ENCODE peak calls at places on chromosomes 6 and 20, in seven cellular contexts. L, G, P, D, T, X and E are unnamed samples.

GRCh38 chr6:52352239-52353008 is 9.5 kb upstream of the PAQR8 start:
- DNase-seq in T (no peak), P (no peak), D (peak; percentile 92), L (peak; percentile 78), G (no peak), X (no peak), E (peak; percentile 91)

GRCh38 chr6:136401749-136402148 is 112.1 kb upstream of the BCLAF1 start:
- DNase-seq in L (no peak), X (no peak), G (no peak), T (no peak), P (no peak), D (peak; percentile 55), E (peak; percentile 38)

GRCh38 chr20:26243731-26244130 is 547.1 kb upstream of the ZNF337 start:
- DNase-seq in G (no peak), D (no peak), T (no peak), P (no peak), X (no peak), L (no peak), E (no peak)

GRCh38 chr20:33878583-33878982 is 67.4 kb downstream of the CHMP4B start:
- DNase-seq in G (no peak), D (no peak), X (no peak), T (no peak), P (no peak), L (no peak), E (no peak)

GRCh38 chr6:135902756-135903331 is 51.3 kb downstream of the PDE7B start:
- DNase-seq in T (no peak), L (no peak), X (no peak), D (no peak), P (no peak), G (no peak), E (peak; percentile 65)

GRCh38 chr6:118844915-118845314 is 49.0 kb upstream of the ASF1A start:
- DNase-seq in T (no peak), X (no peak), G (no peak), D (no peak), P (no peak), L (no peak), E (no peak)

GRCh38 chr6:25960689-25961088 is 1.9 kb upstream of the TRIM38 start:
- DNase-seq in X (peak; percentile 50), T (no peak), G (no peak), D (no peak), L (no peak), P (no peak), E (no peak)

GRCh38 chr20:49729780-49730179 is 16.1 kb upstream of the B4GALT5 start:
- DNase-seq in G (no peak), X (no peak), T (no peak), P (no peak), L (peak; percentile 26), D (no peak), E (peak; percentile 52)

GRCh38 chr20:50588034-50588736 is 78.0 kb downstream of the PTPN1 start:
- DNase-seq in T (peak; percentile 71), G (peak; percentile 59), L (peak; percentile 90), X (peak; percentile 88), D (peak; percentile 62), P (peak; percentile 78), E (peak; percentile 57)

GRCh38 chr20:36153754-36154695 is 515 bp upstream of the EPB41L1 start:
- DNase-seq in D (peak; percentile 58), P (peak; percentile 88), T (peak; percentile 93), L (peak; percentile 82), G (no peak), X (peak; percentile 36), E (peak; percentile 54)

GRCh38 chr20:38674178-38675133 is 49.8 kb upstream of the SLC32A1 start:
- DNase-seq in G (peak; percentile 24), X (peak; percentile 60), P (peak; percentile 95), T (no peak), L (peak; percentile 47), D (peak; percentile 40), E (peak; percentile 60)

GRCh38 chr6:98039443-98039842 is 756.4 kb upstream of the MMS22L start:
- DNase-seq in L (no peak), X (no peak), D (no peak), P (no peak), G (no peak), T (no peak), E (no peak)

GRCh38 chr6:101851911-101852310 is 458.4 kb downstream of the GRIK2 start:
- DNase-seq in D (no peak), P (no peak), T (no peak), G (no peak), X (no peak), L (no peak), E (peak; percentile 57)

GRCh38 chr20:53621482-53622246 is 28.0 kb upstream of the ZNF217 start:
- DNase-seq in T (peak; percentile 35), G (no peak), X (no peak), P (no peak), L (no peak), D (peak; percentile 59), E (peak; percentile 87)

GRCh38 chr6:90294008-90294511 is 2.6 kb downstream of the BACH2 start:
- DNase-seq in L (no peak), T (no peak), X (no peak), P (no peak), G (no peak), D (no peak), E (no peak)

GRCh38 chr20:2756056-2756611 is 44.3 kb downstream of the CPXM1 start:
- DNase-seq in X (no peak), L (peak; percentile 80), T (no peak), G (no peak), D (peak; percentile 46), P (peak; percentile 71), E (peak; percentile 45)

GRCh38 chr20:41174373-41174772 is 37.0 kb downstream of the PLCG1 start:
- DNase-seq in P (no peak), G (no peak), X (no peak), T (no peak), D (no peak), L (no peak), E (no peak)

GRCh38 chr6:136753624-136754023 is 38.7 kb downstream of the MAP3K5 start:
- DNase-seq in P (no peak), D (no peak), X (peak; percentile 55), T (no peak), G (peak; percentile 84), L (no peak), E (no peak)

GRCh38 chr6:49088631-49089030 is 374.4 kb downstream of the MMUT start:
- DNase-seq in P (no peak), T (no peak), X (no peak), G (no peak), D (no peak), L (no peak), E (no peak)

GRCh38 chr20:3922983-3923339 is 33.8 kb downstream of the PANK2 start:
- DNase-seq in T (no peak), X (no peak), L (no peak), D (no peak), P (no peak), G (no peak), E (no peak)

GRCh38 chr6:13217206-13217905 is 111.0 kb downstream of the TBC1D7 start:
- DNase-seq in G (no peak), X (no peak), T (no peak), P (no peak), D (peak; percentile 20), L (no peak), E (peak; percentile 67)

GRCh38 chr20:33299111-33299603 is 16.1 kb downstream of the BPIFB1 start:
- DNase-seq in D (peak; percentile 23), X (peak; percentile 87), P (peak; percentile 89), T (peak; percentile 52), L (peak; percentile 78), G (peak; percentile 63), E (peak; percentile 26)

GRCh38 chr6:16345449-16346330 is 107.3 kb downstream of the GMPR start:
- DNase-seq in D (peak; percentile 88), T (no peak), L (peak; percentile 70), G (no peak), X (no peak), P (no peak), E (peak; percentile 79)

GRCh38 chr20:11261533-11262000 is 587.8 kb upstream of the JAG1 start:
- DNase-seq in G (no peak), P (no peak), T (no peak), D (peak; percentile 97), X (no peak), L (peak; percentile 50), E (peak; percentile 93)

GRCh38 chr6:167244991-167245390 is 46.1 kb upstream of the UNC93A start:
- DNase-seq in X (no peak), G (no peak), D (no peak), P (no peak), L (no peak), T (no peak), E (no peak)

GRCh38 chr20:57909763-57910331 is 200.0 kb upstream of the PMEPA1 start:
- DNase-seq in P (no peak), L (no peak), T (no peak), G (no peak), D (no peak), X (no peak), E (no peak)

GRCh38 chr20:53642196-53643030 is 48.8 kb upstream of the ZNF217 start:
- DNase-seq in X (peak; percentile 45), G (peak; percentile 49), D (peak; percentile 76), T (no peak), P (peak; percentile 14), L (no peak), E (peak; percentile 74)

GRCh38 chr6:157225575-157225995 is 97.7 kb downstream of the TMEM242 start:
- DNase-seq in L (no peak), D (no peak), X (no peak), P (no peak), T (no peak), G (no peak), E (no peak)

GRCh38 chr6:1554881-1555569 is 54.7 kb upstream of the FOXC1 start:
- DNase-seq in X (peak; percentile 70), L (peak; percentile 74), T (peak; percentile 77), P (no peak), G (peak; percentile 67), D (peak; percentile 47), E (peak; percentile 51)